ENCODE peak calls at places on chromosomes 1 and 21, in ten cellular contexts. P, S, V, U, L, Z, I, M, E and X are unnamed samples.
A peak's percentile ranks its signal among the peaks of the same experiment; 100 is the strongest.

GRCh38 chr1:232678185-232678886 is 48.4 kb upstream of the SIPA1L2 start:
- DNase-seq in Z (no peak), V (peak; percentile 56), I (no peak), M (peak; percentile 31), E (no peak), L (no peak), S (no peak), P (peak; percentile 35), U (peak; percentile 65), X (no peak)

GRCh38 chr1:8814870-8815269 is 2.6 kb downstream of the RERE start:
- DNase-seq in Z (no peak), L (peak; percentile 15), I (no peak), M (no peak), E (no peak), V (no peak), P (no peak), U (no peak), S (no peak), X (no peak)

GRCh38 chr1:148353461-148354283 is 129.4 kb downstream of the PPIAL4G start:
- DNase-seq in U (peak; percentile 60), Z (no peak), L (no peak), M (no peak), S (no peak), P (peak; percentile 81), E (no peak), I (no peak), V (no peak), X (no peak)

GRCh38 chr1:54224233-54224632 is 24.3 kb downstream of the MRPL37 start:
- DNase-seq in Z (no peak), P (no peak), S (no peak), V (no peak), M (no peak), I (no peak), L (no peak), U (no peak), E (no peak), X (no peak)

GRCh38 chr1:92916899-92917298 is 44.4 kb downstream of the DIPK1A start:
- DNase-seq in Z (no peak), V (no peak), P (no peak), S (no peak), L (no peak), M (no peak), E (no peak), I (no peak), U (peak; percentile 76), X (no peak)

GRCh38 chr21:34912022-34912933 is 136.8 kb downstream of the RUNX1 start:
- DNase-seq in I (no peak), L (no peak), Z (no peak), V (no peak), U (no peak), S (no peak), M (no peak), P (no peak), E (no peak), X (no peak)

GRCh38 chr1:67611841-67612240 is 73.2 kb upstream of the GADD45A start:
- DNase-seq in P (no peak), U (peak; percentile 34), Z (no peak), V (no peak), E (no peak), L (no peak), S (no peak), I (no peak), M (no peak), X (no peak)

GRCh38 chr1:18999287-18999852 is 42.9 kb upstream of the IFFO2 start:
- DNase-seq in S (no peak), I (no peak), M (peak; percentile 42), P (no peak), Z (no peak), E (no peak), V (no peak), L (no peak), U (peak; percentile 46), X (no peak)

GRCh38 chr1:186146971-186147370 is 228.1 kb downstream of the TPR start:
- DNase-seq in Z (no peak), L (no peak), U (no peak), S (no peak), I (no peak), V (no peak), P (no peak), E (no peak), M (no peak), X (no peak)

GRCh38 chr1:162283657-162284056 is 93.0 kb downstream of the SPATA46 start:
- DNase-seq in E (no peak), V (no peak), U (no peak), P (no peak), I (no peak), Z (no peak), S (no peak), M (peak; percentile 21), L (peak; percentile 21), X (peak; percentile 71)

GRCh38 chr1:110829955-110830553 is 42.9 kb upstream of the CD53 start:
- DNase-seq in S (peak; percentile 46), I (peak; percentile 37), P (peak; percentile 45), U (peak; percentile 17), L (no peak), V (no peak), E (no peak), M (no peak), Z (no peak), X (no peak)

GRCh38 chr21:27759091-27759659 is 792.3 kb upstream of the ADAMTS5 start:
- DNase-seq in S (peak; percentile 55), M (no peak), V (peak; percentile 47), E (no peak), P (no peak), U (no peak), Z (no peak), I (no peak), L (no peak), X (peak; percentile 63)

GRCh38 chr1:161209790-161210409 is 5.2 kb upstream of the FCER1G start:
- DNase-seq in I (no peak), P (peak; percentile 61), S (peak; percentile 92), L (peak; percentile 78), Z (peak; percentile 87), E (peak; percentile 66), U (peak; percentile 67), V (peak; percentile 76), M (peak; percentile 52), X (peak; percentile 88)

GRCh38 chr1:87146986-87147385 is 181.7 kb upstream of the LMO4 start:
- DNase-seq in L (no peak), M (no peak), I (no peak), Z (no peak), P (no peak), V (no peak), E (no peak), U (no peak), S (no peak), X (no peak)
- TF ChIP-seq POLR2A in L (no peak), M (no peak), I (no peak), Z (no peak), P (no peak), V (no peak), E (no peak), U (no peak), S (no peak), X (no peak)

GRCh38 chr1:89632213-89633102 is 462 bp upstream of the LRRC8C start:
- DNase-seq in E (peak; percentile 59), Z (peak; percentile 81), I (no peak), S (peak; percentile 87), U (peak; percentile 71), V (peak; percentile 84), P (peak; percentile 41), M (peak; percentile 61), L (peak; percentile 91), X (peak; percentile 88)

GRCh38 chr1:89635825-89636815 is 3.2 kb downstream of the LRRC8C start:
- DNase-seq in P (no peak), U (peak; percentile 90), V (no peak), S (no peak), E (no peak), L (no peak), M (no peak), I (no peak), Z (no peak), X (no peak)

GRCh38 chr1:89631756-89632155 is 1.2 kb upstream of the LRRC8C start:
- DNase-seq in L (no peak), M (no peak), S (no peak), I (no peak), V (no peak), E (no peak), Z (no peak), P (no peak), U (no peak), X (no peak)

GRCh38 chr1:89633745-89634625 is 1.1 kb downstream of the LRRC8C start:
- DNase-seq in L (peak; percentile 25), E (no peak), M (no peak), Z (peak; percentile 37), U (peak; percentile 48), I (no peak), S (no peak), P (no peak), V (peak; percentile 10), X (no peak)

DNA sequence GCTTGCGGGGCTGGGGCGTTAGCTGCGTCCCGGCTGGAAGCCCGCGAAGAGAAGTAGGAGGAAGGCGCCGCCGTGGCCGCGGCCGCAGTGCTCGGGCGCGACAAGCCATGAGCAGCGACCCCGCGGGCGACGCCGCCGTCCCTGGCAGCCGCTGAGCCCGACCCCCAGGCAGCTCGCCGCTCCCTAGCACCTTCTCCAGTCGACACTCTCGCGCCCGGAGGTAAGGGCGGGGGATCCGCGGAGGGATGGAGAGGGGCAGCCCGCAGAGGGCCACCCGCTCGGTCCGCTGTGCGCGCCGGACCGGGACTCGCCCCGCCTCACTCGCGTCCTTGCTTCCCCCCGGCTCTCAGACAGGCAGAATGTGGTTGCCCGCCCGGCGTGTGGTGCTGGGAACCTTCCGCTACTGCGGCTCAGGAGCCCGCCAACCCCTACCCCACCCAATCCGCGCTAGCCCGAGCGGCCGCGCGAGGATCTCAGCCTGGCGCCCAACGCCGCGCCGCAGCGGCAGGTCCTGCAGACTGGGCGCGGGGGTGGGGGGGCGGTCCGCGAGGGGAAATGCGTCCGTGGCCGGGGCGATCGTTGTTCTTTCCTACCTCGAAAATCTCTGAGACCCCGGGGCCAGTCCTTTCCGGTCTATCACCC is at the start of gene LRRC8C:
- DNase-seq in S (no peak), E (no peak), Z (peak; percentile 56), I (no peak), P (peak; percentile 10), V (peak; percentile 60), U (peak; percentile 48), L (peak; percentile 54), M (peak; percentile 29), X (peak; percentile 58)
- TF ChIP-seq POLR2A in S (no peak), E (no peak), Z (no peak), I (peak; percentile 48), P (peak; percentile 68), V (no peak), U (peak; percentile 55), L (peak; percentile 75), M (peak; percentile 9), X (no peak)

GRCh38 chr1:26429741-26430140 is 2.4 kb upstream of the DHDDS start:
- DNase-seq in Z (no peak), P (no peak), I (no peak), L (no peak), E (no peak), U (no peak), V (no peak), M (no peak), S (no peak), X (no peak)
- TF ChIP-seq POLR2A in Z (no peak), P (no peak), I (no peak), L (no peak), E (no peak), U (no peak), V (no peak), M (no peak), S (no peak), X (no peak)

DNA sequence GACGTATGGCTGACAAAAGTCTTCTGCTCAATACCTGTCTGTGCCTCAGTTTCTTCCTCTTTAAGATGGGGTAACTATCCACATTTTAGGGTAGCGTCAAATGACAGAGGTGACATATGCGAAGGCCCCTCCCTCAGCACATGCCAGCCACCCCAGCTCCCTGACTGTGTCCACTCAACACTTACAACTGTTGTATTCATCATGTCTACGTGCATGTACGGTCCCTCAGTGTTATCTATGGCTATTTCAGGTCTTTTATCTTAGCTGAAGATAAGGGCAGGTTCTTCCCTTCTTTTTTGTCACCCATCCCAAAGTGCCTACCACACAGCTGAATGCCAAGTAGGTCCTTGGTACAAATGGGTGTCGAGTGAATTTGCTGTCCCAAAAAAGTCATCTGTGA is 8.3 kb upstream of the C1orf198 start:
- DNase-seq in S (no peak), P (no peak), M (no peak), V (no peak), E (no peak), L (no peak), Z (no peak), I (no peak), U (no peak), X (no peak)
- TF ChIP-seq POLR2A in S (no peak), P (no peak), M (no peak), V (no peak), E (no peak), L (no peak), Z (no peak), I (no peak), U (no peak), X (no peak)